ENCODE peak calls at places on chromosome 5, in nine cellular contexts. W is neural progenitor cell; U is effector memory CD4-positive, alpha-beta T cell; L is GM23338; E is Panc1; Y is IMR-90; H is body of pancreas; T is PC-9; I is spleen. R is an unnamed sample.
A peak's percentile ranks its signal among the peaks of the same experiment; 100 is the strongest.

GRCh38 chr5:2752059-2752874 is 790 bp upstream of the IRX2 start:
- DNase-seq in W (peak; percentile 54), U (no peak), L (peak; percentile 69), E (no peak), Y (no peak), H (no peak), T (no peak), I (no peak), R (peak; percentile 82)

GRCh38 chr5:75951716-75952115 is 131.5 kb upstream of the SV2C start:
- DNase-seq in W (no peak), U (no peak), L (no peak), E (no peak), Y (no peak), H (no peak), T (no peak), I (no peak), R (no peak)

GRCh38 chr5:173119719-173120118 is 24.6 kb upstream of the BNIP1 start:
- DNase-seq in W (no peak), U (no peak), L (no peak), E (no peak), Y (no peak), H (no peak), T (no peak), I (no peak), R (no peak)

GRCh38 chr5:76852716-76853115 is 2.9 kb downstream of the S100Z start:
- DNase-seq in W (no peak), U (no peak), L (no peak), E (no peak), Y (peak; percentile 26), H (no peak), T (no peak), I (no peak), R (no peak)

GRCh38 chr5:109958082-109958481 is 268.4 kb downstream of the MAN2A1 start:
- DNase-seq in W (no peak), U (no peak), L (no peak), E (no peak), Y (no peak), H (no peak), T (no peak), I (no peak), R (no peak)

GRCh38 chr5:141683596-141684161 is 1.6 kb upstream of the ARAP3 start:
- DNase-seq in W (peak; percentile 31), U (no peak), L (no peak), E (no peak), Y (no peak), H (no peak), T (no peak), I (peak; percentile 2), R (no peak)

GRCh38 chr5:75048457-75048953 is 3.9 kb downstream of the GCNT4 start:
- DNase-seq in W (no peak), U (no peak), L (no peak), E (no peak), Y (peak; percentile 37), H (no peak), T (no peak), I (no peak), R (no peak)

GRCh38 chr5:135887881-135888614 is 7.6 kb downstream of the IL9 start:
- DNase-seq in W (peak; percentile 70), U (no peak), L (peak; percentile 71), E (no peak), Y (peak; percentile 52), H (no peak), T (no peak), I (no peak), R (no peak)

GRCh38 chr5:158951951-158952545 is 147.7 kb downstream of the EBF1 start:
- DNase-seq in W (peak; percentile 61), U (no peak), L (peak; percentile 64), E (no peak), Y (no peak), H (no peak), T (no peak), I (no peak), R (no peak)
- H3K4me1 ChIP-seq in W (peaks cover 21% of the 10 kb centered on the region), U (no peaks in the 10 kb centered on the region), L (peaks cover 29% of the 10 kb centered on the region), E (no peaks in the 10 kb centered on the region), Y (peaks cover 3% of the 10 kb centered on the region), H (no peaks in the 10 kb centered on the region), T (no peaks in the 10 kb centered on the region), I (peaks cover 24% of the 10 kb centered on the region), R (no peaks in the 10 kb centered on the region)

GRCh38 chr5:57184322-57184721 is 10.5 kb downstream of the GPBP1 start:
- DNase-seq in W (no peak), U (no peak), L (peak; percentile 50), E (no peak), Y (no peak), H (no peak), T (no peak), I (no peak), R (no peak)
- H3K4me1 ChIP-seq in W (no peaks in the 10 kb centered on the region), U (peaks cover 49% of the 10 kb centered on the region), L (peaks cover 54% of the 10 kb centered on the region), E (peaks cover 11% of the 10 kb centered on the region), Y (peaks cover 8% of the 10 kb centered on the region), H (peaks cover 75% of the 10 kb centered on the region), T (peaks cover 19% of the 10 kb centered on the region), I (peaks cover 99% of the 10 kb centered on the region), R (peaks cover under 1% of the 10 kb centered on the region)

DNA sequence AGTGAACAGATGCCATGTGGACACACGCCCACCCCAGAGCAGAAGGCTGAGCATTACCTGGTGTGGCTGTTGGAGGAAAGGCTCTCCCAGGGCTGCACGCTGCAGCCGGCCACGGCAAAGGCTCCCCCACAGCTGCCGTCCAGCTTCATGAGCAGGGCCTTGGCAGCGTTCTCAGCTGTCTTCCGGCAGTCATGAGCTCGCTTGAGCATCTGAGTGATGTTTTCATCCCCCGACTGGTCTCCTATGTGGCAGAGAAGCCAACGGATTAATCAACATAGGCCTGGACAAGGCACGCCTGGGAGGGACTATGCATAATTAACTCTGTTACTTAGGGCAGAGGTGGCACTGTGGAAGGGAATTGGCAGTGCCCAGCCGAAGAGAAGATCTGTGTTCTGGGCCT is 87.3 kb downstream of the DCP2 start:
- DNase-seq in W (no peak), U (no peak), L (no peak), E (no peak), Y (no peak), H (no peak), T (no peak), I (no peak), R (no peak)
- H3K4me1 ChIP-seq in W (peaks cover 10% of the 10 kb centered on the region), U (peaks cover 6% of the 10 kb centered on the region), L (peaks cover 2% of the 10 kb centered on the region), E (no peaks in the 10 kb centered on the region), Y (peaks cover 31% of the 10 kb centered on the region), H (no peaks in the 10 kb centered on the region), T (no peaks in the 10 kb centered on the region), I (no peaks in the 10 kb centered on the region), R (peaks cover 6% of the 10 kb centered on the region)

DNA sequence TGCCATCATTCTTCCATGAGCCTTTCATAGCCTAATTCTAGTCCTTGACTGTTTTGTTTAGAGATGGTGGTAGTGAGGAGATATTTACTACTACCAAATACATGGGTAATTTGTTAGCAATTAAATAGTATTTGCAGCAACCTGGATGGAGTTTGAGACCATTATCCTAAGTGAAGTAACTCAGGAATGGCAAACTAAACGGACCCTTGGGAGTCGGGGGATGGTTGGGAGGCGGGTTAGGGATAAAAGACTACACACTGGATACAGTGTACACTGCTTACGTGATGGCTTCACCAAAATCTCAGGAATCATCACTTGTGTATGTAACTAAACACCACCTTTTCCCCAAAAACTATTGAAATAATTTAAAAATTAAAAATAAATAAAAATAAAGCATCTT is 809.2 kb upstream of the ZNF608 start:
- DNase-seq in W (no peak), U (no peak), L (no peak), E (no peak), Y (no peak), H (no peak), T (no peak), I (no peak), R (no peak)
- H3K4me1 ChIP-seq in W (peaks cover 24% of the 10 kb centered on the region), U (no peaks in the 10 kb centered on the region), L (no peaks in the 10 kb centered on the region), E (peaks cover 16% of the 10 kb centered on the region), Y (peaks cover 3% of the 10 kb centered on the region), H (peaks cover 5% of the 10 kb centered on the region), T (peaks cover 17% of the 10 kb centered on the region), I (no peaks in the 10 kb centered on the region), R (peaks cover 26% of the 10 kb centered on the region)

GRCh38 chr5:171906703-171907590 is 99.5 kb downstream of the FBXW11 start:
- DNase-seq in W (no peak), U (no peak), L (no peak), E (no peak), Y (no peak), H (no peak), T (no peak), I (no peak), R (no peak)
- H3K4me1 ChIP-seq in W (no peaks in the 10 kb centered on the region), U (peaks cover 4% of the 10 kb centered on the region), L (peaks cover 18% of the 10 kb centered on the region), E (peaks cover 18% of the 10 kb centered on the region), Y (no peaks in the 10 kb centered on the region), H (peaks cover 24% of the 10 kb centered on the region), T (no peaks in the 10 kb centered on the region), I (peaks cover 19% of the 10 kb centered on the region), R (no peaks in the 10 kb centered on the region)

GRCh38 chr5:113212244-113212920 is 222.4 kb downstream of the TSSK1B start:
- DNase-seq in W (no peak), U (no peak), L (no peak), E (no peak), Y (peak; percentile 73), H (no peak), T (peak; percentile 3), I (no peak), R (no peak)
- H3K4me1 ChIP-seq in W (peaks cover 48% of the 10 kb centered on the region), U (no peaks in the 10 kb centered on the region), L (peaks cover 28% of the 10 kb centered on the region), E (no peaks in the 10 kb centered on the region), Y (peaks cover 19% of the 10 kb centered on the region), H (peaks cover 10% of the 10 kb centered on the region), T (no peaks in the 10 kb centered on the region), I (peaks cover 8% of the 10 kb centered on the region), R (peaks cover 17% of the 10 kb centered on the region)

GRCh38 chr5:68116408-68116807 is 99.1 kb upstream of the PIK3R1 start:
- DNase-seq in W (no peak), U (no peak), L (no peak), E (no peak), Y (no peak), H (no peak), T (no peak), I (no peak), R (no peak)
- H3K4me1 ChIP-seq in W (no peaks in the 10 kb centered on the region), U (no peaks in the 10 kb centered on the region), L (no peaks in the 10 kb centered on the region), E (no peaks in the 10 kb centered on the region), Y (peaks cover 2% of the 10 kb centered on the region), H (peaks cover 14% of the 10 kb centered on the region), T (no peaks in the 10 kb centered on the region), I (no peaks in the 10 kb centered on the region), R (no peaks in the 10 kb centered on the region)